ENCODE peak calls at places on chromosomes 16 and 17, in four cellular contexts. C, I, U and B are unnamed samples.

GRCh38 chr17:7477392-7478275 is 1.8 kb downstream of the ZBTB4 start:
- DNase-seq in I (no peak), U (peak; percentile 84), C (peak; percentile 70), B (no peak)

GRCh38 chr17:80968602-80969029 is 23.0 kb upstream of the CHMP6 start:
- DNase-seq in I (no peak), C (peak; percentile 25), U (no peak), B (no peak)

GRCh38 chr16:86215979-86216585 is 294.2 kb upstream of the FOXF1 start:
- DNase-seq in C (no peak), U (no peak), I (no peak), B (no peak)

GRCh38 chr16:69566437-69567030 is 768 bp downstream of the NFAT5 start:
- DNase-seq in C (peak; percentile 75), U (peak; percentile 80), I (no peak), B (peak; percentile 48)

GRCh38 chr16:69872888-69873287 is 78.2 kb upstream of the CLEC18A start:
- DNase-seq in C (no peak), U (no peak), I (no peak), B (no peak)

GRCh38 chr17:58318065-58318481 is 10.5 kb downstream of the TSPOAP1 start:
- DNase-seq in I (no peak), C (no peak), U (no peak), B (no peak)

GRCh38 chr17:75872434-75873351 is 5.7 kb downstream of the TRIM47 start:
- DNase-seq in C (peak; percentile 83), I (no peak), U (peak; percentile 76), B (peak; percentile 89)

GRCh38 chr16:85402910-85403692 is 210.0 kb upstream of the GSE1 start:
- DNase-seq in C (peak; percentile 85), I (no peak), U (peak; percentile 78), B (no peak)

GRCh38 chr16:85096921-85097320 is 15.4 kb downstream of the CIBAR2 start:
- DNase-seq in I (no peak), C (no peak), U (no peak), B (no peak)

GRCh38 chr16:77364770-77365169 is 70.1 kb downstream of the ADAMTS18 start:
- DNase-seq in I (no peak), U (no peak), C (no peak), B (no peak)

GRCh38 chr17:2025220-2025621 is at the start of gene RTN4RL1:
- DNase-seq in C (peak; percentile 63), U (peak; percentile 89), I (no peak), B (peak; percentile 68)

GRCh38 chr17:59219992-59220327 is 351 bp upstream of the GDPD1 start:
- DNase-seq in I (no peak), C (no peak), U (no peak), B (no peak)

GRCh38 chr17:79033046-79033616 is 9.2 kb downstream of the C1QTNF1 start:
- DNase-seq in I (no peak), C (no peak), U (no peak), B (no peak)

GRCh38 chr17:30344283-30345088 is 10.6 kb upstream of the TMIGD1 start:
- DNase-seq in U (peak; percentile 83), I (no peak), C (peak; percentile 97), B (peak; percentile 92)

GRCh38 chr17:14427914-14428639 is 127.2 kb downstream of the HS3ST3B1 start:
- DNase-seq in U (no peak), I (no peak), C (no peak), B (no peak)

GRCh38 chr17:6546069-6546718 is 10.2 kb downstream of the PITPNM3 start:
- DNase-seq in C (peak; percentile 76), U (no peak), I (no peak), B (no peak)

GRCh38 chr16:72921106-72921505 is 126.8 kb downstream of the ZFHX3 start:
- DNase-seq in U (no peak), C (no peak), I (no peak), B (no peak)

GRCh38 chr17:80792373-80792781 is 199.3 kb upstream of the CHMP6 start:
- DNase-seq in U (no peak), C (peak; percentile 32), I (no peak), B (no peak)

GRCh38 chr17:38874505-38875419 is 4.9 kb downstream of the LASP1 start:
- DNase-seq in I (no peak), U (no peak), C (peak; percentile 44), B (no peak)

GRCh38 chr16:4391635-4392381 is 20.2 kb downstream of the VASN start:
- DNase-seq in I (no peak), U (peak; percentile 68), C (no peak), B (no peak)

GRCh38 chr17:55274371-55275255 is 9.9 kb downstream of the HLF start:
- DNase-seq in I (no peak), C (no peak), U (no peak), B (no peak)

GRCh38 chr17:46972346-46972745 is 6.7 kb downstream of the RPRML start:
- DNase-seq in I (no peak), U (no peak), C (no peak), B (no peak)

GRCh38 chr17:5705081-5705875 is 121.0 kb upstream of the NLRP1 start:
- DNase-seq in U (peak; percentile 36), C (peak; percentile 18), I (no peak), B (peak; percentile 42)

GRCh38 chr17:70169707-70170597 is 620 bp downstream of the KCNJ2 start:
- DNase-seq in C (peak; percentile 55), U (peak; percentile 10), I (no peak), B (no peak)

GRCh38 chr17:61454095-61454931 is 2.1 kb downstream of the TBX4 start:
- DNase-seq in U (peak; percentile 54), I (no peak), C (no peak), B (no peak)

GRCh38 chr17:45265823-45266222 is 3.9 kb upstream of the SPATA32 start:
- DNase-seq in C (peak; percentile 74), I (no peak), U (no peak), B (no peak)

GRCh38 chr16:2026461-2027023 is at the start of gene NHERF2:
- DNase-seq in I (no peak), C (peak; percentile 31), U (peak; percentile 66), B (peak; percentile 30)

GRCh38 chr17:7932483-7932891 is 481 bp downstream of the CNTROB start:
- DNase-seq in C (peak; percentile 32), I (peak; percentile 24), U (peak; percentile 60), B (peak; percentile 21)

GRCh38 chr16:82133798-82134197 is 36.2 kb downstream of the MPHOSPH6 start:
- DNase-seq in C (no peak), U (no peak), I (no peak), B (no peak)

GRCh38 chr17:19800571-19800970 is 52.5 kb upstream of the ALDH3A1 start:
- DNase-seq in U (no peak), I (no peak), C (no peak), B (no peak)

GRCh38 chr16:11748404-11749254 is 6.0 kb upstream of the TXNDC11 start:
- DNase-seq in U (peak; percentile 55), C (no peak), I (no peak), B (no peak)

GRCh38 chr16:82509636-82510035 is 117.1 kb upstream of the CDH13 start:
- DNase-seq in I (no peak), U (no peak), C (no peak), B (no peak)

GRCh38 chr16:57925310-57925709 is 45.6 kb downstream of the CNGB1 start:
- DNase-seq in U (no peak), C (no peak), I (no peak), B (no peak)

GRCh38 chr16:67029249-67030096 is 524 bp downstream of the CBFB start:
- DNase-seq in U (peak; percentile 75), I (no peak), C (peak; percentile 68), B (no peak)

GRCh38 chr16:66290431-66290830 is 76.1 kb upstream of the CDH5 start:
- DNase-seq in I (no peak), C (no peak), U (no peak), B (no peak)